ENCODE peak calls at places on chromosomes 16 and 17, in five cellular contexts. One of them, this sample, is unnamed.

GRCh38 chr16:59973966-59974365 is 1239.8 kb upstream of the GOT2 start:
- DNase-seq in esophagus muscularis mucosa: no peak
- DNase-seq in stomach: no peak
- DNase-seq in left ventricle myocardium inferior: no peak
- DNase-seq in GM23248: peak; percentile 1
- DNase-seq in this sample: no peak

GRCh38 chr16:25580071-25580470 is 111.7 kb upstream of the HS3ST4 start:
- DNase-seq in esophagus muscularis mucosa: peak; percentile 21
- DNase-seq in stomach: no peak
- DNase-seq in left ventricle myocardium inferior: no peak
- DNase-seq in GM23248: no peak
- DNase-seq in this sample: no peak

GRCh38 chr17:39231587-39232551 is 6.1 kb upstream of the STAC2 start:
- DNase-seq in esophagus muscularis mucosa: no peak
- DNase-seq in stomach: peak; percentile 49
- DNase-seq in left ventricle myocardium inferior: peak; percentile 40
- DNase-seq in GM23248: peak; percentile 77
- DNase-seq in this sample: peak; percentile 58

GRCh38 chr17:83182620-83183063 is 103.2 kb downstream of the METRNL start:
- DNase-seq in esophagus muscularis mucosa: peak; percentile 92
- DNase-seq in stomach: no peak
- DNase-seq in left ventricle myocardium inferior: no peak
- DNase-seq in GM23248: peak; percentile 34
- DNase-seq in this sample: no peak

GRCh38 chr17:65099941-65100315 is 37.2 kb upstream of the RGS9 start:
- DNase-seq in esophagus muscularis mucosa: no peak
- DNase-seq in stomach: peak; percentile 45
- DNase-seq in left ventricle myocardium inferior: peak; percentile 48
- DNase-seq in GM23248: peak; percentile 88
- DNase-seq in this sample: peak; percentile 77

GRCh38 chr17:49386373-49386772 is 24.3 kb upstream of the ZNF652 start:
- DNase-seq in esophagus muscularis mucosa: no peak
- DNase-seq in stomach: no peak
- DNase-seq in left ventricle myocardium inferior: no peak
- DNase-seq in GM23248: no peak
- DNase-seq in this sample: no peak

GRCh38 chr17:40699880-40700279 is 3.7 kb downstream of the KRT24 start:
- DNase-seq in esophagus muscularis mucosa: no peak
- DNase-seq in stomach: no peak
- DNase-seq in left ventricle myocardium inferior: no peak
- DNase-seq in GM23248: no peak
- DNase-seq in this sample: no peak

GRCh38 chr16:278863-279366 is 1.5 kb upstream of the ARHGDIG start:
- DNase-seq in esophagus muscularis mucosa: no peak
- DNase-seq in stomach: peak; percentile 87
- DNase-seq in left ventricle myocardium inferior: no peak
- DNase-seq in GM23248: peak; percentile 13
- DNase-seq in this sample: no peak

GRCh38 chr17:63697341-63698286 is 2.3 kb downstream of the LIMD2 start:
- DNase-seq in esophagus muscularis mucosa: no peak
- DNase-seq in stomach: peak; percentile 73
- DNase-seq in left ventricle myocardium inferior: peak; percentile 54
- DNase-seq in GM23248: peak; percentile 61
- DNase-seq in this sample: peak; percentile 88

GRCh38 chr16:87864331-87864989 is 4.8 kb downstream of the SLC7A5 start:
- DNase-seq in esophagus muscularis mucosa: no peak
- DNase-seq in stomach: no peak
- DNase-seq in left ventricle myocardium inferior: no peak
- DNase-seq in GM23248: peak; percentile 49
- DNase-seq in this sample: no peak

GRCh38 chr16:61432421-61432820 is 603.8 kb downstream of the CDH8 start:
- DNase-seq in esophagus muscularis mucosa: no peak
- DNase-seq in stomach: no peak
- DNase-seq in left ventricle myocardium inferior: no peak
- DNase-seq in GM23248: peak; percentile 0
- DNase-seq in this sample: no peak

GRCh38 chr17:4565209-4566141 is 5.1 kb upstream of the GGT6 start:
- DNase-seq in esophagus muscularis mucosa: no peak
- DNase-seq in stomach: peak; percentile 72
- DNase-seq in left ventricle myocardium inferior: peak; percentile 51
- DNase-seq in GM23248: peak; percentile 90
- DNase-seq in this sample: no peak

GRCh38 chr16:6573577-6573976 is 759.1 kb upstream of the RBFOX1 start:
- DNase-seq in esophagus muscularis mucosa: no peak
- DNase-seq in stomach: no peak
- DNase-seq in left ventricle myocardium inferior: peak; percentile 14
- DNase-seq in GM23248: no peak
- DNase-seq in this sample: no peak

GRCh38 chr17:56949595-56949994 is 11.3 kb downstream of the COIL start:
- DNase-seq in esophagus muscularis mucosa: no peak
- DNase-seq in stomach: no peak
- DNase-seq in left ventricle myocardium inferior: no peak
- DNase-seq in GM23248: no peak
- DNase-seq in this sample: no peak

GRCh38 chr17:77252736-77253135 is 112.0 kb downstream of the SEC14L1 start:
- DNase-seq in esophagus muscularis mucosa: no peak
- DNase-seq in stomach: no peak
- DNase-seq in left ventricle myocardium inferior: no peak
- DNase-seq in GM23248: no peak
- DNase-seq in this sample: no peak

GRCh38 chr16:69397821-69398521 is 12.2 kb upstream of the TERF2 start:
- DNase-seq in esophagus muscularis mucosa: no peak
- DNase-seq in stomach: no peak
- DNase-seq in left ventricle myocardium inferior: no peak
- DNase-seq in GM23248: peak; percentile 90
- DNase-seq in this sample: no peak

GRCh38 chr16:50977064-50977621 is 173.9 kb downstream of the SALL1 start:
- DNase-seq in esophagus muscularis mucosa: no peak
- DNase-seq in stomach: no peak
- DNase-seq in left ventricle myocardium inferior: no peak
- DNase-seq in GM23248: no peak
- DNase-seq in this sample: no peak

GRCh38 chr16:17365211-17365541 is 105.6 kb downstream of the XYLT1 start:
- DNase-seq in esophagus muscularis mucosa: no peak
- DNase-seq in stomach: no peak
- DNase-seq in left ventricle myocardium inferior: no peak
- DNase-seq in GM23248: no peak
- DNase-seq in this sample: no peak

GRCh38 chr17:58564971-58565370 is 50.5 kb upstream of the MTMR4 start:
- DNase-seq in esophagus muscularis mucosa: no peak
- DNase-seq in stomach: no peak
- DNase-seq in left ventricle myocardium inferior: no peak
- DNase-seq in GM23248: no peak
- DNase-seq in this sample: no peak

GRCh38 chr16:55471448-55472097 is 7.4 kb upstream of the MMP2 start:
- DNase-seq in esophagus muscularis mucosa: no peak
- DNase-seq in stomach: no peak
- DNase-seq in left ventricle myocardium inferior: no peak
- DNase-seq in GM23248: peak; percentile 94
- DNase-seq in this sample: no peak

GRCh38 chr16:79658301-79659001 is 57.9 kb upstream of the MAF start:
- DNase-seq in esophagus muscularis mucosa: no peak
- DNase-seq in stomach: peak; percentile 53
- DNase-seq in left ventricle myocardium inferior: no peak
- DNase-seq in GM23248: peak; percentile 47
- DNase-seq in this sample: no peak

GRCh38 chr17:19744492-19744891 is 3.6 kb downstream of the ALDH3A1 start:
- DNase-seq in esophagus muscularis mucosa: no peak
- DNase-seq in stomach: no peak
- DNase-seq in left ventricle myocardium inferior: no peak
- DNase-seq in GM23248: no peak
- DNase-seq in this sample: no peak

GRCh38 chr17:33653389-33653788 is 360.3 kb upstream of the ASIC2 start:
- DNase-seq in esophagus muscularis mucosa: no peak
- DNase-seq in stomach: no peak
- DNase-seq in left ventricle myocardium inferior: no peak
- DNase-seq in GM23248: no peak
- DNase-seq in this sample: no peak

GRCh38 chr17:78808106-78808635 is 26.1 kb upstream of the CYTH1 start:
- DNase-seq in esophagus muscularis mucosa: no peak
- DNase-seq in stomach: no peak
- DNase-seq in left ventricle myocardium inferior: no peak
- DNase-seq in GM23248: peak; percentile 59
- DNase-seq in this sample: no peak

GRCh38 chr17:58575511-58575910 is 61.1 kb upstream of the MTMR4 start:
- DNase-seq in esophagus muscularis mucosa: no peak
- DNase-seq in stomach: no peak
- DNase-seq in left ventricle myocardium inferior: no peak
- DNase-seq in GM23248: peak; percentile 79
- DNase-seq in this sample: no peak

GRCh38 chr16:86549076-86549892 is 5.8 kb downstream of the MTHFSD start:
- DNase-seq in esophagus muscularis mucosa: no peak
- DNase-seq in stomach: no peak
- DNase-seq in left ventricle myocardium inferior: no peak
- DNase-seq in GM23248: no peak
- DNase-seq in this sample: no peak

GRCh38 chr17:43528319-43528987 is 17.7 kb downstream of the ETV4 start:
- DNase-seq in esophagus muscularis mucosa: no peak
- DNase-seq in stomach: no peak
- DNase-seq in left ventricle myocardium inferior: peak; percentile 43
- DNase-seq in GM23248: no peak
- DNase-seq in this sample: no peak

GRCh38 chr17:17729620-17730249 is 48.5 kb downstream of the RAI1 start:
- DNase-seq in esophagus muscularis mucosa: no peak
- DNase-seq in stomach: peak; percentile 53
- DNase-seq in left ventricle myocardium inferior: no peak
- DNase-seq in GM23248: no peak
- DNase-seq in this sample: peak; percentile 68

GRCh38 chr16:81493755-81494433 is 49.3 kb downstream of the CMIP start:
- DNase-seq in esophagus muscularis mucosa: no peak
- DNase-seq in stomach: peak; percentile 78
- DNase-seq in left ventricle myocardium inferior: no peak
- DNase-seq in GM23248: peak; percentile 93
- DNase-seq in this sample: no peak

GRCh38 chr16:81492307-81492706 is 47.7 kb downstream of the CMIP start:
- DNase-seq in esophagus muscularis mucosa: no peak
- DNase-seq in stomach: no peak
- DNase-seq in left ventricle myocardium inferior: no peak
- DNase-seq in GM23248: peak; percentile 80
- DNase-seq in this sample: no peak

GRCh38 chr16:81491522-81492188 is 47.0 kb downstream of the CMIP start:
- DNase-seq in esophagus muscularis mucosa: no peak
- DNase-seq in stomach: no peak
- DNase-seq in left ventricle myocardium inferior: no peak
- DNase-seq in GM23248: peak; percentile 82
- DNase-seq in this sample: no peak

GRCh38 chr16:81494434-81494806 is 49.8 kb downstream of the CMIP start:
- DNase-seq in esophagus muscularis mucosa: no peak
- DNase-seq in stomach: no peak
- DNase-seq in left ventricle myocardium inferior: no peak
- DNase-seq in GM23248: no peak
- DNase-seq in this sample: no peak

DNA sequence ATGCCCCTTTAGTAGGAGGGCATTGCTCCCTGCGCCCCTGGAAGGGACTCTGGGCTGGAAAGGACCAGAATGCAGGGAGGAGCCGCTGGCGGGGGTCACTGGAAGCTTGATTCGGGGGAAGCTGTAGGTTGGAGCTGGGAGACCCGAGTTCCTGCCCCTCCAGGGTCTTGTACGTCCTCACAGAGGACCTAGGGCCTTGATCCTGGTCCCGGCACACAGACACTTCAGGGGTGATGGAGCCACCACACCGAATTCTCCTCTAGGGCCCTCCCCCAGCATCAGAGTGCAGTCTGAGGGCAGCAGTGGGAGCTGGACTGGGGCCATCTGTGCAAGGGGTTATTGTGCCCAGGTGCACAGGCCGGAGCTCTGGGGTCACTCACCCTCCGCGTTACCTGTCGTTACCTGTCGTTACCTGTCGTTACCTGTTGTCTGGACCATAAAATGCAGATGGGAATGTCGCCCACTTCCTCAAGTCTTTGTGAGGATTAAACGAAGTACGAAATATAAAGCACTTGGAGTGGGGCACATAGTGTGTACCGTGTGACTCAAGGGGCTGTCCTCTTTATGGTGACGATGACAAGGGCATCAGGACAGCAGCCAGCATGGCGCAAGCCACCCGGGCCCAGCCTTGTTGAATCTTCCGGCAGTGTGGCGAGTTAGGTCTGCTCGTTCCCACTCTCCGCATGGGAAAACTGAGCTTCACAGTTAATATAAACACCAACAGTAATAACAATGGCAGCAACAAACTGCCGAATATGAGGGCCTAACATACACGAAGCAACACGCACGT is 48.6 kb downstream of the CMIP start:
- DNase-seq in esophagus muscularis mucosa: no peak
- DNase-seq in stomach: no peak
- DNase-seq in left ventricle myocardium inferior: no peak
- DNase-seq in GM23248: no peak
- DNase-seq in this sample: no peak
- H3K27ac ChIP-seq in esophagus muscularis mucosa: peak overlapping the region; percentile 56
- H3K27ac ChIP-seq in stomach: peak overlapping the region; percentile 23
- H3K27ac ChIP-seq in left ventricle myocardium inferior: peak overlapping the region; percentile 60
- H3K27ac ChIP-seq in GM23248: peak overlapping the region; percentile 84
- H3K27ac ChIP-seq in this sample: no peak overlapping the region

GRCh38 chr16:81427245-81427644 is 17.4 kb upstream of the CMIP start:
- DNase-seq in esophagus muscularis mucosa: no peak
- DNase-seq in stomach: no peak
- DNase-seq in left ventricle myocardium inferior: no peak
- DNase-seq in GM23248: no peak
- DNase-seq in this sample: no peak
- H3K4me1 ChIP-seq in esophagus muscularis mucosa: peaks cover 5% of the 10 kb centered on the region
- H3K4me1 ChIP-seq in stomach: no peaks in the 10 kb centered on the region
- H3K4me1 ChIP-seq in left ventricle myocardium inferior: no peaks in the 10 kb centered on the region
- H3K4me1 ChIP-seq in GM23248: peaks cover 13% of the 10 kb centered on the region
- H3K4me1 ChIP-seq in this sample: peaks cover 4% of the 10 kb centered on the region

GRCh38 chr17:22128723-22129122 is 436.4 kb downstream of the KCNJ18 start:
- DNase-seq in esophagus muscularis mucosa: no peak
- DNase-seq in stomach: no peak
- DNase-seq in left ventricle myocardium inferior: no peak
- DNase-seq in GM23248: no peak
- DNase-seq in this sample: no peak

GRCh38 chr17:22128171-22128570 is 435.8 kb downstream of the KCNJ18 start:
- DNase-seq in esophagus muscularis mucosa: no peak
- DNase-seq in stomach: no peak
- DNase-seq in left ventricle myocardium inferior: no peak
- DNase-seq in GM23248: no peak
- DNase-seq in this sample: no peak

DNA sequence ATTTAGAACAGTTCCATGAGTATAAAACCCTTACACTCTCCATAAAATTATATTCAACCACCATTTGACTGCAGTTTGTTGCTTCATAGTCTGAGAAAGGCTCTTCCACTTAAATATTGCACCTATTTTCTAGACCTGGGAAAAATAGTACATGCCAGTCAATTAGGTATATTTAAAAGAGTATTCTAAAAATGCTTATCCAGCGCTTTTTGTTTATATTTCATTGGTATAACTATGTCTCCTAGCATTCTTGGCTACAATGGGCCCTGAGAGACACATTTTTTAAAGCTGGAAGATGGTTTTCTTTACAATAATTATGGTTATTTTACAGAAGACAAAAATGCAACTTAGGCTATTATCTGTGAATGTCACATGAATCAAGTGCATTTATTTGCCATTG is 439.4 kb downstream of the KCNJ18 start:
- DNase-seq in esophagus muscularis mucosa: no peak
- DNase-seq in stomach: no peak
- DNase-seq in left ventricle myocardium inferior: no peak
- DNase-seq in GM23248: no peak
- DNase-seq in this sample: no peak
- H3K9me3 ChIP-seq in esophagus muscularis mucosa: no peaks in the 10 kb centered on the region
- H3K9me3 ChIP-seq in stomach: peaks cover 5% of the 10 kb centered on the region
- H3K9me3 ChIP-seq in left ventricle myocardium inferior: peaks cover 11% of the 10 kb centered on the region
- H3K9me3 ChIP-seq in GM23248: peaks cover 3% of the 10 kb centered on the region
- H3K9me3 ChIP-seq in this sample: no peaks in the 10 kb centered on the region

GRCh38 chr17:66714046-66715023 is 120.6 kb upstream of the CACNG5 start:
- DNase-seq in esophagus muscularis mucosa: no peak
- DNase-seq in stomach: no peak
- DNase-seq in left ventricle myocardium inferior: no peak
- DNase-seq in GM23248: no peak
- DNase-seq in this sample: no peak
- H3K27ac ChIP-seq in esophagus muscularis mucosa: no peak overlapping the region
- H3K27ac ChIP-seq in stomach: no peak overlapping the region
- H3K27ac ChIP-seq in left ventricle myocardium inferior: no peak overlapping the region
- H3K27ac ChIP-seq in GM23248: no peak overlapping the region
- H3K27ac ChIP-seq in this sample: no peak overlapping the region